ENCODE peak calls at places on chromosomes 16 and 17, in six cellular contexts. M is neuronal stem cell, G is IMR-90, I is H9, P is H1, V is mesenchymal stem cell. X is an unnamed sample.

GRCh38 chr16:61887903-61888302 is 148.3 kb downstream of the CDH8 start:
- DNase-seq in P (no peak), V (peak), M (no peak), I (no peak), G (no peak), X (peak)

GRCh38 chr16:7369181-7369580 is 36.5 kb downstream of the RBFOX1 start:
- DNase-seq in M (no peak), G (no peak), I (no peak), P (no peak), V (no peak), X (no peak)

GRCh38 chr17:14813649-14814048 is 451.5 kb downstream of the PMP22 start:
- DNase-seq in G (no peak), P (peak), V (no peak), I (peak), M (no peak), X (peak)

GRCh38 chr16:87538594-87538993 is 45.8 kb upstream of the ZCCHC14 start:
- DNase-seq in V (no peak), I (no peak), P (no peak), M (no peak), G (peak), X (no peak)

GRCh38 chr17:8192070-8192815 is 2.3 kb upstream of the BORCS6 start:
- DNase-seq in V (peak), I (peak), M (peak), G (peak), P (peak), X (peak)

GRCh38 chr16:56337131-56337857 is 88.1 kb downstream of the AMFR start:
- DNase-seq in I (no peak), M (no peak), G (no peak), P (no peak), V (no peak), X (no peak)

GRCh38 chr16:23207485-23207884 is 24.9 kb downstream of the SCNN1G start:
- DNase-seq in P (no peak), I (no peak), G (no peak), M (no peak), V (no peak), X (no peak)

GRCh38 chr16:80804061-80804450 is 342 bp downstream of the CDYL2 start:
- DNase-seq in P (peak), G (peak), M (peak), I (peak), V (peak), X (no peak)

GRCh38 chr17:7014995-7015586 is 2.7 kb downstream of the RNASEK start:
- DNase-seq in M (no peak), V (peak), P (no peak), G (peak), I (no peak), X (peak)

GRCh38 chr17:68289936-68290267 is 1.0 kb downstream of the SLC16A6 start:
- DNase-seq in G (no peak), V (peak), P (no peak), I (no peak), M (no peak), X (no peak)

GRCh38 chr16:53022374-53022773 is 30.3 kb downstream of the CHD9NB start:
- DNase-seq in P (peak), G (peak), V (peak), M (peak), I (peak), X (peak)

GRCh38 chr17:62822080-62822904 is 14.2 kb upstream of the MARCHF10 start:
- DNase-seq in V (no peak), M (no peak), P (no peak), I (no peak), G (no peak), X (peak)

GRCh38 chr16:22098538-22099255 is 6.4 kb downstream of the VWA3A start:
- DNase-seq in M (peak), I (no peak), G (peak), V (peak), P (no peak), X (peak)

GRCh38 chr17:64448665-64449512 is at the start of gene MILR1:
- DNase-seq in M (no peak), P (no peak), I (no peak), V (peak), G (peak), X (no peak)

GRCh38 chr17:1227917-1228751 is 42.1 kb upstream of the BHLHA9 start:
- DNase-seq in P (peak), M (no peak), G (no peak), I (peak), V (no peak), X (no peak)

GRCh38 chr17:59675231-59675630 is 32.0 kb downstream of the PTRH2 start:
- DNase-seq in G (no peak), I (no peak), V (no peak), M (no peak), P (no peak), X (no peak)

GRCh38 chr16:79651363-79651762 is 50.8 kb upstream of the MAF start:
- DNase-seq in P (no peak), G (peak), I (no peak), M (no peak), V (peak), X (no peak)

GRCh38 chr17:40038882-40039513 is 15.2 kb downstream of the MED24 start:
- DNase-seq in M (no peak), I (peak), V (peak), G (peak), P (peak), X (no peak)

GRCh38 chr16:1530883-1531637 is 2.4 kb upstream of the TMEM204 start:
- DNase-seq in M (no peak), V (peak), P (no peak), G (peak), I (no peak), X (peak)

GRCh38 chr16:22388101-22388644 is 13.8 kb upstream of the CDR2 start:
- DNase-seq in M (no peak), V (no peak), G (peak), I (no peak), P (no peak), X (no peak)

GRCh38 chr17:44872131-44872768 is 24.6 kb downstream of the HIGD1B start:
- DNase-seq in P (no peak), M (no peak), I (no peak), V (no peak), G (no peak), X (no peak)

GRCh38 chr16:48235058-48235555 is 9.0 kb upstream of the LONP2 start:
- DNase-seq in P (no peak), M (no peak), V (no peak), G (no peak), I (no peak), X (no peak)

GRCh38 chr17:64615025-64615677 is 47.0 kb downstream of the SMURF2 start:
- DNase-seq in G (peak), M (no peak), P (no peak), V (peak), I (no peak), X (no peak)

GRCh38 chr16:1645914-1646525 is 32.1 kb upstream of the JPT2 start:
- DNase-seq in M (no peak), G (peak), P (no peak), I (no peak), V (peak), X (peak)

GRCh38 chr17:35749560-35750412 is 3.3 kb downstream of the GAS2L2 start:
- DNase-seq in V (no peak), G (peak), P (no peak), M (no peak), I (peak), X (no peak)

GRCh38 chr16:57147381-57148191 is 38.3 kb downstream of the PSME3IP1 start:
- DNase-seq in G (peak), I (peak), V (no peak), P (no peak), M (no peak), X (no peak)

GRCh38 chr16:88535181-88535856 is 34.9 kb upstream of the ZC3H18 start:
- DNase-seq in I (peak), M (no peak), P (no peak), G (no peak), V (no peak), X (no peak)

GRCh38 chr17:32486091-32486700 is 597 bp upstream of the CDK5R1 start:
- DNase-seq in I (peak), M (peak), G (peak), P (peak), V (peak), X (peak)

GRCh38 chr17:39080416-39081179 is 70.8 kb downstream of the PLXDC1 start:
- DNase-seq in M (no peak), G (peak), I (no peak), V (no peak), P (no peak), X (no peak)

GRCh38 chr17:83109793-83110645 is 30.6 kb downstream of the METRNL start:
- DNase-seq in P (no peak), I (no peak), V (peak), G (peak), M (no peak), X (peak)

GRCh38 chr17:72334205-72334604 is 213.4 kb downstream of the SOX9 start:
- DNase-seq in I (no peak), G (peak), M (no peak), P (no peak), V (peak), X (no peak)

GRCh38 chr16:87324411-87325275 is 7.5 kb upstream of the C16orf95 start:
- DNase-seq in G (peak), P (peak), I (peak), V (peak), M (peak), X (peak)

GRCh38 chr17:10018461-10018891 is 113.4 kb upstream of the RCVRN start:
- DNase-seq in I (no peak), P (no peak), M (no peak), V (no peak), G (no peak), X (peak)

GRCh38 chr16:24167129-24167528 is 89.0 kb upstream of the CACNG3 start:
- DNase-seq in M (no peak), G (no peak), P (no peak), V (no peak), I (no peak), X (no peak)

GRCh38 chr17:73283250-73283649 is 21.6 kb upstream of the CPSF4L start:
- DNase-seq in M (no peak), P (no peak), G (no peak), V (no peak), I (no peak), X (no peak)

GRCh38 chr17:20174588-20175265 is 165.6 kb downstream of the SPECC1 start:
- DNase-seq in G (peak), M (no peak), P (no peak), V (peak), I (no peak), X (peak)

GRCh38 chr17:45929344-45929743 is 35.0 kb downstream of the MAPT start:
- DNase-seq in V (no peak), I (no peak), P (no peak), M (no peak), G (no peak), X (no peak)

GRCh38 chr16:50068550-50068949 is 2.8 kb downstream of the HEATR3 start:
- DNase-seq in P (no peak), V (peak), M (no peak), I (no peak), G (peak), X (no peak)
- H2AFZ ChIP-seq in P (no peak), V (no peak), M (no peak), I (no peak), G (no peak), X (no peak)

GRCh38 chr16:31436221-31437045 is 6.2 kb downstream of the ZNF843 start:
- DNase-seq in G (no peak), I (peak), M (no peak), V (no peak), P (no peak), X (no peak)

GRCh38 chr16:31438414-31438813 is 4.2 kb downstream of the ZNF843 start:
- DNase-seq in I (no peak), P (no peak), V (no peak), G (no peak), M (no peak), X (no peak)

GRCh38 chr16:31439519-31439918 is 3.1 kb downstream of the ZNF843 start:
- DNase-seq in V (no peak), I (no peak), G (no peak), M (no peak), P (no peak), X (no peak)

GRCh38 chr16:31430380-31431052 is 2.4 kb upstream of the COX6A2 start:
- DNase-seq in G (no peak), P (no peak), M (no peak), I (no peak), V (no peak), X (no peak)

DNA sequence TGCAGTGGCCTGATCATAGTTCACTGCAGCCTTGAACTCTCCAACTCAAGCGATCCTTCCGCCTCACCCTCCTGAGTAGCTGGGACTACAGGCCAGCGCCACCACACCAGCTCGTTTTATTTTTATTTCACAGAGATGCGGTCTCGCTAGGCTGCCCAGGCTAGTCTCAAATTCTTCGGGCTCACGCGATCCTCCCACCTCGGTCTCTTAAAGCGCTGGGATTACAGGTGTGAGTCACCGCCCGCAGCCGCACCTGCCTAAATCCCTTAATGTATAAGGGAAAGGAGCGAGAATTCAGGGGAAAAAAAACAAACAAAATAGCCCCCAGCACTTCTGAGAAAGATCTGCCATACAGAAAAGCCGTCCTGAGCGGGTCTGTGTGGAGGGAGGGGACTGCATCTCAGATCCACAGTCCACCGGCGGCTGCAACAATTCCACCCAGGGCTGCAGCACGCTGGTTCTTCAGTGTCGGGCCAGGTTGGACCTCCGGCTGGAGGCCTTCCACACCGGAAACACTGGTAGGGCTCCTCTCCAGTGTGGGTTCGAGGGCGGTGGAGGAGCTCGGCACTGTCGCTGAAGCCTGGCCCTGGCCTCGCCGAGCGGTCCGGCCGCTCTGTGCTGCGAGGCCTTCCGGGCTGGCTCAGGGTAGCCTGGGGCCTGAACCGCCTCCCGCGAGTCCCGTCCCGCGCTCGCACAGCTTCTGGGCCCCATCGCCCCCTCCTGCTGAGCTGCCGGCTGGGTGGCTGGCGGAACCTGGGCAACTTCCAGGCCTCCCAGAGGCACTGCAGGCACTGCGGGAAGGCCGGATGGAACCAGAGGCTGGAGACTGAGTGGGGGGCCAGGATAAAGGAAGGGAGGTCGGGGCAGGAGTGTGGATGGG is 7.0 kb downstream of the ZNF843 start:
- DNase-seq in V (no peak), I (peak), G (no peak), P (no peak), M (no peak), X (peak)
- H4K91ac ChIP-seq in V (no peak), I (no peak), G (no peak), P (no peak), M (no peak), X (no peak)

GRCh38 chr17:42578282-42578869 is 847 bp upstream of the PSMC3IP start:
- DNase-seq in V (peak), M (peak), P (peak), I (peak), G (peak), X (peak)
- H3K18ac ChIP-seq in V (peak), M (no peak), P (no peak), I (no peak), G (no peak), X (peak)

GRCh38 chr16:50478021-50478772 is 70.0 kb upstream of the NKD1 start:
- DNase-seq in G (no peak), M (no peak), V (no peak), I (no peak), P (no peak), X (no peak)
- H2AFZ ChIP-seq in G (no peak), M (peak), V (no peak), I (no peak), P (peak), X (no peak)

DNA sequence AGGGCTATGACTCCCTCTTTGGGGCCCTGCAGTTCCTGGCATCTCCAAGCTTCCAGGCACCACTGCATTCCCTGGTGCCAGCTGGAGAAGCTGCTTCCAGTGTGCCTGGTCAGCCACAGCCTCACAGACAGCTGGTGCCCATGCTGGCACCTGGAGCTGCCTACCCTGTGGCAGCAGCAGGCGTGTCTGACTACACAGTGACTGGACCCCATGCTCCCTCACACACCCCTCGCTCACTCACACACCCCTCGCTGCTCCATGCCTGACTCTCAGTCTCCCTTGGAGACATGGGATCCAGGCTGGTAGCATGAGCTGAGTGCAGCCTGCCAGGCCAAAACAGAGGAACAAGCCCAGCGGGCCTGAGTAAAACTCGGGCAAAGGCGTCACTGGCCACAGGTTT is 59.1 kb upstream of the SMIM36 start:
- DNase-seq in P (no peak), G (no peak), V (no peak), I (no peak), M (no peak), X (no peak)
- H4K91ac ChIP-seq in P (no peak), G (peak), V (peak), I (no peak), M (no peak), X (no peak)

GRCh38 chr17:29046440-29046839 is 3.5 kb downstream of the PIPOX start:
- DNase-seq in I (no peak), G (no peak), V (no peak), P (no peak), M (no peak), X (peak)
- H3K18ac ChIP-seq in I (no peak), G (no peak), V (no peak), P (no peak), M (no peak), X (no peak)

GRCh38 chr17:49422714-49423113 is 8.0 kb upstream of the PHB1 start:
- DNase-seq in V (no peak), M (no peak), G (no peak), P (no peak), I (no peak), X (no peak)

GRCh38 chr17:49425004-49425286 is 10.3 kb upstream of the PHB1 start:
- DNase-seq in P (no peak), M (no peak), V (no peak), G (no peak), I (no peak), X (no peak)
- H2AFZ ChIP-seq in P (no peak), M (no peak), V (no peak), G (no peak), I (no peak), X (no peak)

DNA sequence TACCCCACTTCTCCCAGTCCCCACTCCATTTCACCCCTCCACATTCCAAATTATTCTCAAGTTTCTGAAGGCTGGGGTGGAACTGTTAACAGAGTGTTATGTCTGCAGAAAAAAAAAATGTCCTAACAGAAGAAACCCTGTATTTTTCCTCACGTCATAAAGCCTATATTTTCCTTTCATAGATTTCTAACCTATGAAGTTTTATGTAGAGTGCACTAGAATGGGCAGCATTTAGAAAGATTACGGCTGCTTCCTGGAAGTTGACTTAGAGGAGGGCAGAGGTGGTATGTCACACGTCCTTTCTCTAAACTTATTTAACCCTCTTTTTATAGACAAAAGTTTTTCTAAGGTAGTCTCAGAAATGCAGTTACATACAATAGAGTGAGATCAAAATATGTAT is 139.8 kb upstream of the TOM1L1 start:
- DNase-seq in I (no peak), P (no peak), M (no peak), G (no peak), V (no peak), X (no peak)
- H4K91ac ChIP-seq in I (no peak), P (no peak), M (no peak), G (no peak), V (no peak), X (no peak)